ENCODE peak calls at places on chromosomes 3 and 15, in nine cellular contexts. K is SJSA1; G is uterus; E is Panc1; O is vagina; W is fibroblast of lung; S is H9; B is upper lobe of right lung; J is CD8-positive, alpha-beta memory T cell. X is an unnamed sample.
A peak's percentile ranks its signal among the peaks of the same experiment; 100 is the strongest.

GRCh38 chr15:89459271-89460038 is 36.9 kb downstream of the RHCG start:
- DNase-seq in K (no peak), G (no peak), E (no peak), O (no peak), W (no peak), S (no peak), B (peak; percentile 31), J (no peak), X (no peak)

GRCh38 chr3:52046186-52046913 is 10.0 kb downstream of the DUSP7 start:
- DNase-seq in K (peak; percentile 95), G (peak; percentile 36), E (no peak), O (no peak), W (peak; percentile 91), S (no peak), B (no peak), J (no peak), X (peak; percentile 68)

GRCh38 chr3:122496529-122496928 is 18.2 kb downstream of the KPNA1 start:
- DNase-seq in K (no peak), G (no peak), E (no peak), O (no peak), W (no peak), S (no peak), B (no peak), J (no peak), X (no peak)

GRCh38 chr3:74613060-74613459 is 1.4 kb downstream of the CNTN3 start:
- DNase-seq in K (no peak), G (no peak), E (no peak), O (no peak), W (no peak), S (no peak), B (no peak), J (no peak), X (no peak)

GRCh38 chr15:76163429-76164020 is 103.7 kb downstream of the TMEM266 start:
- DNase-seq in K (no peak), G (peak; percentile 82), E (no peak), O (no peak), W (peak; percentile 96), S (no peak), B (peak; percentile 89), J (no peak), X (peak; percentile 91)

GRCh38 chr3:153972862-153973261 is 148.3 kb upstream of the ARHGEF26 start:
- DNase-seq in K (no peak), G (no peak), E (no peak), O (no peak), W (no peak), S (no peak), B (no peak), J (no peak), X (no peak)

GRCh38 chr3:12484983-12485327 is 675 bp downstream of the TSEN2 start:
- DNase-seq in K (no peak), G (no peak), E (no peak), O (no peak), W (no peak), S (no peak), B (no peak), J (no peak), X (no peak)

GRCh38 chr3:143158549-143158988 is 39.0 kb downstream of the CHST2 start:
- DNase-seq in K (no peak), G (no peak), E (no peak), O (no peak), W (no peak), S (no peak), B (no peak), J (no peak), X (no peak)

GRCh38 chr15:93983501-93983900 is 247.9 kb upstream of the MCTP2 start:
- DNase-seq in K (no peak), G (no peak), E (no peak), O (no peak), W (no peak), S (no peak), B (no peak), J (no peak), X (no peak)

GRCh38 chr3:74845086-74845485 is 230.6 kb upstream of the CNTN3 start:
- DNase-seq in K (no peak), G (no peak), E (no peak), O (no peak), W (no peak), S (no peak), B (no peak), J (no peak), X (no peak)

GRCh38 chr15:89971592-89971997 is 29.5 kb upstream of the ZNF710 start:
- DNase-seq in K (peak; percentile 63), G (peak; percentile 36), E (peak; percentile 30), O (no peak), W (peak; percentile 54), S (peak; percentile 91), B (peak; percentile 81), J (peak; percentile 15), X (peak; percentile 38)

GRCh38 chr3:127077506-127078064 is 94.7 kb downstream of the PLXNA1 start:
- DNase-seq in K (no peak), G (no peak), E (no peak), O (no peak), W (no peak), S (no peak), B (peak; percentile 55), J (no peak), X (no peak)

DNA sequence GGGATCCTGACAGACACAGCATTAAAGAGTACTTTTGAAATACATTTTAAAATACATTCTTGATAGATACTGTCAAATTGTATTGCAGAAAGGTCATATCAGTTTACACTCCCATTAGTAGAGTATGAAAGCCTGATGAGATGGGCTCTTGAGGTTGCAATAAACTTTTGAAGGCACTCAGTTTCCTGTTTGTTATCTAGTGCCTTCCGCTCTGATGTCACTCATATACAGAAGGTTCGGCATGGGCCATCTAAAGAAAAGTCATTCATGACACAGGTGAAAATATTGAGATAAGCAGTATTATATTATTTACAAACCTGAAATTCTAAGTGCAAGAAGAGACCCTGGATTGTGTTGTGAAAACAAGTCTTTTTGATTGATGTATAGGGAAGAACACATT is 36.5 kb upstream of the DENND4A start:
- DNase-seq in K (no peak), G (no peak), E (no peak), O (no peak), W (no peak), S (no peak), B (no peak), J (peak; percentile 62), X (no peak)
- H3K9me3 ChIP-seq in K (no peaks in the 10 kb centered on the region), G (no peaks in the 10 kb centered on the region), E (no peaks in the 10 kb centered on the region), O (no peaks in the 10 kb centered on the region), W (no peaks in the 10 kb centered on the region), S (no peaks in the 10 kb centered on the region), B (no peaks in the 10 kb centered on the region), J (no peaks in the 10 kb centered on the region), X (no peaks in the 10 kb centered on the region)

GRCh38 chr3:80141557-80141956 is 373.8 kb upstream of the ROBO1 start:
- DNase-seq in K (no peak), G (no peak), E (no peak), O (no peak), W (no peak), S (no peak), B (no peak), J (no peak), X (no peak)

GRCh38 chr3:80142714-80143113 is 374.9 kb upstream of the ROBO1 start:
- DNase-seq in K (no peak), G (no peak), E (no peak), O (no peak), W (no peak), S (no peak), B (no peak), J (no peak), X (no peak)
- H3K9me3 ChIP-seq in K (no peaks in the 10 kb centered on the region), G (no peaks in the 10 kb centered on the region), E (no peaks in the 10 kb centered on the region), O (no peaks in the 10 kb centered on the region), W (no peaks in the 10 kb centered on the region), S (no peaks in the 10 kb centered on the region), B (no peaks in the 10 kb centered on the region), J (no peaks in the 10 kb centered on the region), X (no peaks in the 10 kb centered on the region)

DNA sequence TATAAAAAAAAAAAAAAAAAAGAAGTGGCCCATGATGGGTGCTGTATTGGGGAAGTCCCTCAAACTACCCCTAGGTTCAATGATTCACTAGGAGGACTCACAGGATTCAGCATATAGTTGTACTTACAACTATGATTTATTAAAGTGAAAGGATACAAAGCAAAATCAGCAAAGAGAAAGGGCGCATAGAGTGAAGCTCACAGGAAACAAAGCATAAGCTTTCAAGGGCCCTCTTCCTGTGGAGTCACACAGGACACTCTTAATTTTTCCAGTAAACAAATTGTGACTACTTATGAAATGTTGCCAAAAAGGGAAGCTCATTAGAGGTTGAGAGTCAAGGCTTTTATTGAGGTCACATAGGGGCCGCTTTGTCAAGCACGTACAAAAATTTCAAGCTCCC is 153.7 kb upstream of the GAP43 start:
- DNase-seq in K (no peak), G (no peak), E (no peak), O (no peak), W (no peak), S (no peak), B (no peak), J (no peak), X (no peak)
- H3K9me3 ChIP-seq in K (no peaks in the 10 kb centered on the region), G (no peaks in the 10 kb centered on the region), E (no peaks in the 10 kb centered on the region), O (no peaks in the 10 kb centered on the region), W (no peaks in the 10 kb centered on the region), S (no peaks in the 10 kb centered on the region), B (no peaks in the 10 kb centered on the region), J (no peaks in the 10 kb centered on the region), X (no peaks in the 10 kb centered on the region)

DNA sequence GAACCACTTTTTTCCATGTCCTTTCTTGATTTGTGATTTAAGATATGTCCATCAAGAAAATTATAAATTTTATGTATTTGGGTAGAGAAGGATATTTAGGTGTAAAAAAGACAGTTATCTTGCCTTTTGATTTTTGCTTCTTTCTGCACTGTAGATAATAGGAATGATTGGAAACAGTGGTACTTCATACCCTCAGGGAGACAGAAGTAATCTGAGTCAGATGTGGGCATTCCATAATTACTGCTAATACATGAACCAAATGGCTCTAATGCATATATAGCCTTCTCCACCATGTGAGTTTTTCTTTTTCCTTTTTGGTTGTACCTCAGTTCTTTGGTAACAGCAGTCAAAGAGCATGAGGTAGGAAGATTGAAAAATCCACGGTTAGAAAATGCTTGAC is 67.2 kb downstream of the RARB start:
- DNase-seq in K (no peak), G (no peak), E (no peak), O (no peak), W (no peak), S (no peak), B (no peak), J (no peak), X (no peak)
- H3K9me3 ChIP-seq in K (no peaks in the 10 kb centered on the region), G (no peaks in the 10 kb centered on the region), E (no peaks in the 10 kb centered on the region), O (peaks cover 8% of the 10 kb centered on the region), W (no peaks in the 10 kb centered on the region), S (no peaks in the 10 kb centered on the region), B (peaks cover 8% of the 10 kb centered on the region), J (no peaks in the 10 kb centered on the region), X (peaks cover 20% of the 10 kb centered on the region)

GRCh38 chr3:42314411-42314810 is 48.4 kb upstream of the CCK start:
- DNase-seq in K (no peak), G (no peak), E (no peak), O (no peak), W (no peak), S (no peak), B (no peak), J (no peak), X (no peak)

GRCh38 chr3:42317137-42317536 is 51.2 kb upstream of the CCK start:
- DNase-seq in K (no peak), G (no peak), E (no peak), O (no peak), W (no peak), S (no peak), B (no peak), J (no peak), X (no peak)
- H3K9me3 ChIP-seq in K (no peaks in the 10 kb centered on the region), G (peaks cover 16% of the 10 kb centered on the region), E (peaks cover 4% of the 10 kb centered on the region), O (no peaks in the 10 kb centered on the region), W (no peaks in the 10 kb centered on the region), S (peaks cover 7% of the 10 kb centered on the region), B (peaks cover 8% of the 10 kb centered on the region), J (no peaks in the 10 kb centered on the region), X (peaks cover 21% of the 10 kb centered on the region)

GRCh38 chr15:98830034-98830634 is 177.5 kb downstream of the PGPEP1L start:
- DNase-seq in K (no peak), G (no peak), E (no peak), O (no peak), W (no peak), S (no peak), B (no peak), J (no peak), X (no peak)
- H3K9me3 ChIP-seq in K (peaks cover 7% of the 10 kb centered on the region), G (peaks cover 6% of the 10 kb centered on the region), E (peaks cover 63% of the 10 kb centered on the region), O (peaks cover 16% of the 10 kb centered on the region), W (peaks cover 2% of the 10 kb centered on the region), S (peaks cover 5% of the 10 kb centered on the region), B (peaks cover 42% of the 10 kb centered on the region), J (peaks cover 15% of the 10 kb centered on the region), X (peaks cover 67% of the 10 kb centered on the region)

X was measured in upper lobe of left lung.